ENCODE peak calls at places on chromosomes 3 and 15, in nine cellular contexts. One of them, this sample, is unnamed.

GRCh38 chr15:48331796-48332641 is 790 bp downstream of the DUT start:
- DNase-seq in spleen: peak; percentile 91
- DNase-seq in A549: peak; percentile 33
- DNase-seq in IMR-90: peak; percentile 42
- DNase-seq in body of pancreas: peak; percentile 36
- DNase-seq in uterus: peak; percentile 76
- DNase-seq in stomach: peak; percentile 52
- DNase-seq in K562: peak; percentile 91
- DNase-seq in heart left ventricle: peak; percentile 83
- DNase-seq in this sample: peak; percentile 24

GRCh38 chr3:107561980-107562379 is 39.2 kb downstream of the BBX start:
- DNase-seq in uterus: no peak
- DNase-seq in K562: no peak
- DNase-seq in IMR-90: peak; percentile 85
- DNase-seq in stomach: no peak
- DNase-seq in A549: no peak
- DNase-seq in body of pancreas: no peak
- DNase-seq in heart left ventricle: no peak
- DNase-seq in spleen: no peak
- DNase-seq in this sample: no peak

GRCh38 chr15:29132786-29133185 is 136.8 kb downstream of the NSMCE3 start:
- DNase-seq in IMR-90: no peak
- DNase-seq in heart left ventricle: no peak
- DNase-seq in A549: no peak
- DNase-seq in body of pancreas: no peak
- DNase-seq in stomach: no peak
- DNase-seq in K562: no peak
- DNase-seq in spleen: peak; percentile 64
- DNase-seq in uterus: no peak
- DNase-seq in this sample: no peak

GRCh38 chr3:194138098-194138474 is 2.1 kb downstream of the HES1 start:
- DNase-seq in IMR-90: no peak
- DNase-seq in heart left ventricle: no peak
- DNase-seq in spleen: no peak
- DNase-seq in body of pancreas: no peak
- DNase-seq in A549: no peak
- DNase-seq in K562: no peak
- DNase-seq in stomach: no peak
- DNase-seq in uterus: peak; percentile 27
- DNase-seq in this sample: no peak

GRCh38 chr3:36597422-36597821 is 166.9 kb downstream of the DCLK3 start:
- DNase-seq in A549: peak; percentile 12
- DNase-seq in IMR-90: peak; percentile 17
- DNase-seq in uterus: no peak
- DNase-seq in K562: no peak
- DNase-seq in spleen: no peak
- DNase-seq in heart left ventricle: no peak
- DNase-seq in stomach: no peak
- DNase-seq in body of pancreas: no peak
- DNase-seq in this sample: peak; percentile 24

GRCh38 chr3:32780735-32781210 is 37.0 kb upstream of the TRIM71 start:
- DNase-seq in IMR-90: peak; percentile 16
- DNase-seq in A549: no peak
- DNase-seq in spleen: peak; percentile 82
- DNase-seq in uterus: no peak
- DNase-seq in stomach: peak; percentile 50
- DNase-seq in K562: peak; percentile 75
- DNase-seq in body of pancreas: peak; percentile 34
- DNase-seq in heart left ventricle: peak; percentile 47
- DNase-seq in this sample: no peak

GRCh38 chr15:60656491-60657284 is 177.7 kb upstream of the ICE2 start:
- DNase-seq in K562: no peak
- DNase-seq in uterus: no peak
- DNase-seq in body of pancreas: no peak
- DNase-seq in IMR-90: no peak
- DNase-seq in A549: no peak
- DNase-seq in spleen: no peak
- DNase-seq in heart left ventricle: no peak
- DNase-seq in stomach: no peak
- DNase-seq in this sample: no peak

GRCh38 chr15:31487811-31488436 is 161.3 kb downstream of the KLF13 start:
- DNase-seq in IMR-90: peak; percentile 43
- DNase-seq in uterus: no peak
- DNase-seq in heart left ventricle: no peak
- DNase-seq in body of pancreas: peak; percentile 52
- DNase-seq in spleen: no peak
- DNase-seq in A549: no peak
- DNase-seq in K562: no peak
- DNase-seq in stomach: peak; percentile 22
- DNase-seq in this sample: peak; percentile 47

GRCh38 chr15:67832031-67832551 is 6.8 kb downstream of the SKOR1 start:
- DNase-seq in IMR-90: peak; percentile 29
- DNase-seq in body of pancreas: no peak
- DNase-seq in K562: no peak
- DNase-seq in spleen: no peak
- DNase-seq in heart left ventricle: no peak
- DNase-seq in uterus: no peak
- DNase-seq in A549: no peak
- DNase-seq in stomach: no peak
- DNase-seq in this sample: no peak

GRCh38 chr15:86624261-86625036 is 544.8 kb downstream of the AGBL1 start:
- DNase-seq in stomach: no peak
- DNase-seq in uterus: peak; percentile 15
- DNase-seq in A549: peak; percentile 97
- DNase-seq in spleen: no peak
- DNase-seq in body of pancreas: peak; percentile 29
- DNase-seq in heart left ventricle: peak; percentile 88
- DNase-seq in K562: no peak
- DNase-seq in IMR-90: peak; percentile 6
- DNase-seq in this sample: peak; percentile 49

GRCh38 chr3:183281126-183281797 is 28.2 kb downstream of the B3GNT5 start:
- DNase-seq in K562: no peak
- DNase-seq in IMR-90: no peak
- DNase-seq in heart left ventricle: no peak
- DNase-seq in spleen: no peak
- DNase-seq in body of pancreas: no peak
- DNase-seq in uterus: no peak
- DNase-seq in A549: no peak
- DNase-seq in stomach: no peak
- DNase-seq in this sample: peak; percentile 48

GRCh38 chr15:72338617-72339321 is 18.8 kb upstream of the CELF6 start:
- DNase-seq in body of pancreas: no peak
- DNase-seq in K562: no peak
- DNase-seq in spleen: no peak
- DNase-seq in A549: no peak
- DNase-seq in IMR-90: peak; percentile 93
- DNase-seq in heart left ventricle: no peak
- DNase-seq in stomach: no peak
- DNase-seq in uterus: peak; percentile 34
- DNase-seq in this sample: no peak

GRCh38 chr3:194930439-194931204 is 244.9 kb downstream of the FAM43A start:
- DNase-seq in IMR-90: peak; percentile 46
- DNase-seq in uterus: peak; percentile 61
- DNase-seq in heart left ventricle: peak; percentile 52
- DNase-seq in K562: no peak
- DNase-seq in spleen: peak; percentile 84
- DNase-seq in body of pancreas: peak; percentile 37
- DNase-seq in stomach: no peak
- DNase-seq in A549: no peak
- DNase-seq in this sample: peak; percentile 80

GRCh38 chr3:64238971-64239667 is 13.9 kb upstream of the PRICKLE2 start:
- DNase-seq in body of pancreas: peak; percentile 53
- DNase-seq in A549: peak; percentile 57
- DNase-seq in spleen: no peak
- DNase-seq in stomach: peak; percentile 39
- DNase-seq in IMR-90: peak; percentile 97
- DNase-seq in K562: no peak
- DNase-seq in uterus: peak; percentile 88
- DNase-seq in heart left ventricle: peak; percentile 88
- DNase-seq in this sample: peak; percentile 79

GRCh38 chr15:36831125-36831914 is 251.9 kb downstream of the CDIN1 start:
- DNase-seq in body of pancreas: no peak
- DNase-seq in heart left ventricle: no peak
- DNase-seq in A549: no peak
- DNase-seq in stomach: no peak
- DNase-seq in IMR-90: peak; percentile 97
- DNase-seq in K562: no peak
- DNase-seq in uterus: no peak
- DNase-seq in spleen: no peak
- DNase-seq in this sample: peak; percentile 30

GRCh38 chr3:65963787-65964707 is 74.7 kb downstream of the MAGI1 start:
- DNase-seq in stomach: no peak
- DNase-seq in spleen: no peak
- DNase-seq in uterus: no peak
- DNase-seq in IMR-90: peak; percentile 93
- DNase-seq in A549: peak; percentile 64
- DNase-seq in K562: peak; percentile 3
- DNase-seq in body of pancreas: no peak
- DNase-seq in heart left ventricle: no peak
- DNase-seq in this sample: no peak

GRCh38 chr3:187976361-187976900 is 177.5 kb upstream of the LPP start:
- DNase-seq in body of pancreas: no peak
- DNase-seq in spleen: no peak
- DNase-seq in IMR-90: no peak
- DNase-seq in heart left ventricle: no peak
- DNase-seq in stomach: no peak
- DNase-seq in K562: no peak
- DNase-seq in uterus: no peak
- DNase-seq in A549: no peak
- DNase-seq in this sample: no peak

GRCh38 chr3:113495035-113495434 is 19.9 kb downstream of the SPICE1 start:
- DNase-seq in spleen: no peak
- DNase-seq in A549: no peak
- DNase-seq in heart left ventricle: no peak
- DNase-seq in K562: no peak
- DNase-seq in body of pancreas: peak; percentile 18
- DNase-seq in stomach: no peak
- DNase-seq in uterus: no peak
- DNase-seq in IMR-90: peak; percentile 44
- DNase-seq in this sample: no peak

GRCh38 chr3:46566040-46566631 is at the start of gene LRRC2:
- DNase-seq in body of pancreas: peak; percentile 69
- DNase-seq in spleen: peak; percentile 76
- DNase-seq in IMR-90: peak; percentile 76
- DNase-seq in stomach: peak; percentile 73
- DNase-seq in heart left ventricle: peak; percentile 87
- DNase-seq in A549: no peak
- DNase-seq in uterus: peak; percentile 74
- DNase-seq in K562: peak; percentile 30
- DNase-seq in this sample: no peak

GRCh38 chr15:81851307-81851706 is 194.5 kb downstream of the MEX3B start:
- DNase-seq in uterus: no peak
- DNase-seq in IMR-90: no peak
- DNase-seq in spleen: no peak
- DNase-seq in A549: no peak
- DNase-seq in heart left ventricle: no peak
- DNase-seq in stomach: no peak
- DNase-seq in K562: no peak
- DNase-seq in body of pancreas: no peak
- DNase-seq in this sample: no peak

GRCh38 chr3:108518895-108519294 is 8.5 kb upstream of the MYH15 start:
- DNase-seq in heart left ventricle: no peak
- DNase-seq in IMR-90: peak; percentile 18
- DNase-seq in body of pancreas: no peak
- DNase-seq in stomach: no peak
- DNase-seq in A549: no peak
- DNase-seq in K562: no peak
- DNase-seq in uterus: no peak
- DNase-seq in spleen: no peak
- DNase-seq in this sample: no peak

GRCh38 chr3:50666801-50667200 is 7.9 kb upstream of the DOCK3 start:
- DNase-seq in uterus: no peak
- DNase-seq in spleen: no peak
- DNase-seq in A549: no peak
- DNase-seq in K562: no peak
- DNase-seq in IMR-90: peak; percentile 7
- DNase-seq in heart left ventricle: no peak
- DNase-seq in stomach: no peak
- DNase-seq in body of pancreas: no peak
- DNase-seq in this sample: no peak

GRCh38 chr15:74631087-74631385 is 15.4 kb downstream of the CLK3 start:
- DNase-seq in A549: no peak
- DNase-seq in uterus: no peak
- DNase-seq in spleen: no peak
- DNase-seq in heart left ventricle: no peak
- DNase-seq in K562: no peak
- DNase-seq in body of pancreas: no peak
- DNase-seq in stomach: no peak
- DNase-seq in IMR-90: no peak
- DNase-seq in this sample: no peak
- TF ChIP-seq POLR2A in A549: no peak
- TF ChIP-seq POLR2A in uterus: no peak
- TF ChIP-seq POLR2A in spleen: no peak
- TF ChIP-seq POLR2A in heart left ventricle: no peak
- TF ChIP-seq POLR2A in K562: no peak
- TF ChIP-seq POLR2A in body of pancreas: no peak
- TF ChIP-seq POLR2A in stomach: no peak
- TF ChIP-seq POLR2A in IMR-90: no peak
- TF ChIP-seq POLR2A in this sample: no peak

GRCh38 chr3:132416807-132417694 is at the start of gene DNAJC13:
- DNase-seq in stomach: peak; percentile 94
- DNase-seq in K562: peak; percentile 85
- DNase-seq in heart left ventricle: peak; percentile 95
- DNase-seq in body of pancreas: peak; percentile 94
- DNase-seq in uterus: peak; percentile 93
- DNase-seq in IMR-90: peak; percentile 93
- DNase-seq in spleen: peak; percentile 98
- DNase-seq in A549: peak; percentile 72
- DNase-seq in this sample: peak; percentile 76
- TF ChIP-seq POLR2A in stomach: peak; percentile 15
- TF ChIP-seq POLR2A in K562: peak; percentile 74
- TF ChIP-seq POLR2A in heart left ventricle: peak; percentile 47
- TF ChIP-seq POLR2A in body of pancreas: peak; percentile 83
- TF ChIP-seq POLR2A in uterus: peak; percentile 65
- TF ChIP-seq POLR2A in IMR-90: peak; percentile 76
- TF ChIP-seq POLR2A in spleen: no peak
- TF ChIP-seq POLR2A in A549: peak; percentile 54
- TF ChIP-seq POLR2A in this sample: peak; percentile 40

GRCh38 chr15:75625542-75626347 is at the start of gene SNUPN:
- DNase-seq in body of pancreas: peak; percentile 95
- DNase-seq in IMR-90: peak; percentile 86
- DNase-seq in K562: peak; percentile 98
- DNase-seq in uterus: peak; percentile 93
- DNase-seq in A549: peak; percentile 99
- DNase-seq in stomach: peak; percentile 95
- DNase-seq in spleen: peak; percentile 98
- DNase-seq in heart left ventricle: peak; percentile 97
- DNase-seq in this sample: peak; percentile 67
- TF ChIP-seq POLR2A in body of pancreas: peak; percentile 75
- TF ChIP-seq POLR2A in IMR-90: peak; percentile 25
- TF ChIP-seq POLR2A in K562: peak; percentile 92
- TF ChIP-seq POLR2A in uterus: no peak
- TF ChIP-seq POLR2A in A549: peak; percentile 90
- TF ChIP-seq POLR2A in stomach: no peak
- TF ChIP-seq POLR2A in spleen: no peak
- TF ChIP-seq POLR2A in heart left ventricle: peak; percentile 57
- TF ChIP-seq POLR2A in this sample: peak; percentile 53

DNA sequence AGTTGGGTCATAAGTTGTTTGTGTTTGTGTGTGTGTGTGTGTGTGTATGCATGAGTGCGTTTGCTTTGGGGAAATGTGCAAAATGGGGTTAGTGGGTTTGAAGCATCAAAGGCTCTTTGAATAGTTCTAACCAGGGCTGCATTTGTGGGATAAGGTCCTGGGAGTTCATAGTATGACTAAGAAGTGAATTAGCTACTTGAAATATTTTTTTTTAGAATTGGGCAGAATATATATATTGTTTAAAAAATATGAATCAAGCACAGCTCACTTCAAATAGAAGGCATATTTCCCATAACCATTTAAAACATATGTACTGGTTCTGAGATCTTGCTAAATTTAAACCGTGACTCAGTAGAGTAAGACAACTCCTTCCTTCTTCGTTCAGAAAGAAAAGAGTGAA is 43.1 kb downstream of the IGF2BP2 start:
- DNase-seq in K562: no peak
- DNase-seq in A549: no peak
- DNase-seq in heart left ventricle: no peak
- DNase-seq in stomach: no peak
- DNase-seq in spleen: no peak
- DNase-seq in uterus: no peak
- DNase-seq in IMR-90: peak; percentile 90
- DNase-seq in body of pancreas: no peak
- DNase-seq in this sample: no peak
- TF ChIP-seq POLR2A in K562: no peak
- TF ChIP-seq POLR2A in A549: no peak
- TF ChIP-seq POLR2A in heart left ventricle: no peak
- TF ChIP-seq POLR2A in stomach: no peak
- TF ChIP-seq POLR2A in spleen: no peak
- TF ChIP-seq POLR2A in uterus: no peak
- TF ChIP-seq POLR2A in IMR-90: no peak
- TF ChIP-seq POLR2A in body of pancreas: no peak
- TF ChIP-seq POLR2A in this sample: no peak